ENCODE peak calls at places on chromosomes 3 and 15, in six cellular contexts. H, S, B, E, Q and N are unnamed samples.
A peak's percentile ranks its signal among the peaks of the same experiment; 100 is the strongest.

GRCh38 chr3:55824406-55824805 is 337.3 kb upstream of the WNT5A start:
- DNase-seq in E (no peak), H (no peak), S (no peak), Q (no peak), B (peak; percentile 8), N (no peak)

GRCh38 chr3:122689587-122689986 is 8.9 kb downstream of the PARP14 start:
- DNase-seq in Q (no peak), H (no peak), S (no peak), B (no peak), E (peak; percentile 62), N (no peak)

GRCh38 chr3:123499316-123499715 is 50.4 kb upstream of the ADCY5 start:
- DNase-seq in H (peak; percentile 21), B (no peak), S (no peak), Q (no peak), E (no peak), N (no peak)

GRCh38 chr3:193297421-193297820 is 56.4 kb downstream of the PLAAT1 start:
- DNase-seq in H (no peak), E (peak; percentile 70), Q (no peak), S (no peak), B (no peak), N (no peak)

GRCh38 chr3:129344540-129345220 is 66.0 kb downstream of the HMCES start:
- DNase-seq in Q (peak; percentile 57), E (no peak), H (no peak), S (no peak), B (no peak), N (no peak)

GRCh38 chr15:73002509-73002908 is 49.8 kb upstream of the NEO1 start:
- DNase-seq in B (peak; percentile 47), S (no peak), E (no peak), Q (no peak), H (peak; percentile 56), N (no peak)

GRCh38 chr3:5123937-5124336 is 1.8 kb downstream of the ARL8B start:
- DNase-seq in Q (no peak), B (no peak), S (no peak), H (no peak), E (no peak), N (no peak)

GRCh38 chr15:87871130-87871737 is 385.3 kb downstream of the NTRK3 start:
- DNase-seq in S (no peak), B (no peak), Q (no peak), H (no peak), E (no peak), N (no peak)

GRCh38 chr3:42264399-42265058 is 1.5 kb downstream of the CCK start:
- DNase-seq in E (peak; percentile 60), B (no peak), S (no peak), Q (peak; percentile 69), H (peak; percentile 37), N (peak; percentile 16)

GRCh38 chr15:37096878-37097568 is 3.3 kb downstream of the MEIS2 start:
- DNase-seq in B (no peak), Q (no peak), E (no peak), S (no peak), H (no peak), N (no peak)

GRCh38 chr15:31840849-31841476 is 189.4 kb upstream of the CHRNA7 start:
- DNase-seq in S (no peak), E (no peak), B (no peak), Q (no peak), H (no peak), N (peak; percentile 35)

GRCh38 chr15:70092462-70092850 is 5.3 kb downstream of the TLE3 start:
- DNase-seq in H (no peak), B (no peak), Q (no peak), E (no peak), S (no peak), N (no peak)

GRCh38 chr15:74422723-74423442 is 10.9 kb downstream of the SEMA7A start:
- DNase-seq in H (peak; percentile 22), S (no peak), E (peak; percentile 71), B (no peak), Q (no peak), N (no peak)

GRCh38 chr3:186635532-186635931 is 4.7 kb upstream of the FETUB start:
- DNase-seq in E (no peak), H (no peak), S (no peak), Q (no peak), B (peak; percentile 74), N (no peak)

GRCh38 chr3:23450806-23451205 is 247.7 kb downstream of the UBE2E2 start:
- DNase-seq in S (no peak), Q (no peak), H (no peak), B (no peak), E (no peak), N (no peak)

GRCh38 chr3:188158731-188159355 is 4.9 kb downstream of the LPP start:
- DNase-seq in S (no peak), H (no peak), E (no peak), B (no peak), Q (no peak), N (no peak)

DNA sequence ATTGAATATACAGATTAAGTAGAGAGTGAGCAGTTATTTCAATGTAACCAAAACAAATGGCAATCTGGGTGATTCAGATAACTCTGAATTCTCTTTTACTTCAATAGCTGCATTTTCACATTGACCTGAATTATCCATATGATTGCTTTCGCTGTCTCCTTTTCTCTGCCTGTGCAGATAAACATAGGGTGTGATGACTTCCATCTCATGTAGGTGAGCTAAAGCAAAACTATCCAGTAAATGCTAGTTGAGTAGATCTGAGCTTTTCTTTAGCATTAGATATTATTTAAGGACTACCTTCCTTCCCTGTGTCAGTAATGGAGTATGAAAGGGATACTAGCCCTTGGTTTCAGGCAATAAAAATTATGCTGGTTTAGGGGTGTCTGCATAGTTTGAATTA is 288.6 kb downstream of the OXSM start:
- DNase-seq in B (no peak), E (no peak), H (no peak), Q (no peak), S (no peak), N (no peak)
- TF ChIP-seq CTCF in B (no peak), E (no peak), H (no peak), Q (no peak), S (no peak), N (no peak)

DNA sequence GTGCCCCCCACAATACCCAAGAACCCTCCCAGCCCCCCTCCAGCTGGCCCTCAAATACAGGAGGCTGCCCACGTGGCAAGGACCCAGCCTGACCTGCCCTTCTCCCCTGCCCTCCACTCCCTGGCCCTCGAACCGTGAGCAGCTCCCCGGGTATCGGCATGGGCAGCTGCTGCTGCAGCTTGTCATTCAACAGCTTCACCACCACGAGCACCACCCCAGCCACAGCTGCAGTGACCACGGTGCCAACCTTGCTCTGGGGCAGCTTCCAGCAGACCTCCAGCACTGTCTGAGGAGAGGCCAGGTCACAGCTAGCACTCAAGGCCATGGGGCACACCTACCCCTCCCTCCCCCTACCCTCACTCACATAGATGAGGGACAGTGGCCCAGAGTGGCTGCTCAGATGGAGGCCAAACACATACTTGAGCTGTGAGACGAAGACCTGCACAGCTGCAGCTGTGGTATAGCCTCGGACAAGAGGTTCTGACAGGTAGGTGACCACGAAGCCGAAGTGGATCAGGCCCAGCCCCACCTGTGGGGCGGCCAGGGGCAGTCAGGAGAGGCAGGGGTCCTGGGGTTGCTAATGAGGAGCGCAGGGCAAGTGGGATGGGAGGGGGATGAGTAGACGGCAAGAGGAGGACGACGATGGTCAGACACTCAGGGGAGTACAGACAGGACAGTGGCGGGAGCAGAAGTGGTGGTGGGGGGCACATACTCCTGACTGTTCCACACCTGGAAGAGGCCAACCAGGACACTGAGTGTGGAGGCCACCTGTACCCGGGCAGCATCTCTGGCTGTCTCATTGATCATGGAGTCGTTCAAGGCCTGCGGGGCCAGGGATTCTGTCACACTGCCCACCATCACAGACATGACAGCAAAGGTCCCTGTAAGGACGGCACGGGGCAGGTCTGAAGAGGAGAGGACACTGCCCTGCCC is 3.5 kb downstream of the SLC26A6 start:
- DNase-seq in H (no peak), B (no peak), E (no peak), S (peak; percentile 24), Q (peak; percentile 43), N (no peak)
- H3K36me3 ChIP-seq in H (peaks cover 35% of the 10 kb centered on the region), B (peaks cover 66% of the 10 kb centered on the region), E (peaks cover 43% of the 10 kb centered on the region), S (peaks cover 65% of the 10 kb centered on the region), Q (no peaks in the 10 kb centered on the region), N (peaks cover 61% of the 10 kb centered on the region)

GRCh38 chr3:136069933-136070332 is 104.4 kb downstream of the PPP2R3A start:
- DNase-seq in E (no peak), S (no peak), Q (no peak), H (no peak), B (no peak), N (no peak)

GRCh38 chr3:136068708-136069107 is 103.2 kb downstream of the PPP2R3A start:
- DNase-seq in E (no peak), H (no peak), B (no peak), Q (no peak), S (no peak), N (no peak)

GRCh38 chr3:136070334-136070733 is 104.8 kb downstream of the PPP2R3A start:
- DNase-seq in S (no peak), B (no peak), E (peak; percentile 78), Q (no peak), H (peak; percentile 65), N (no peak)

GRCh38 chr3:136074546-136074945 is 109.0 kb downstream of the PPP2R3A start:
- DNase-seq in B (no peak), Q (no peak), E (no peak), S (no peak), H (no peak), N (no peak)

GRCh38 chr3:136070953-136071949 is 105.7 kb downstream of the PPP2R3A start:
- DNase-seq in B (no peak), Q (no peak), H (peak; percentile 18), S (no peak), E (peak; percentile 13), N (peak; percentile 22)
- TF ChIP-seq CTCF in B (no peak), Q (no peak), H (no peak), S (no peak), E (no peak), N (no peak)

GRCh38 chr3:184832044-184832443 is 20.1 kb downstream of the VPS8 start:
- DNase-seq in B (no peak), Q (no peak), S (no peak), E (no peak), H (no peak), N (no peak)

GRCh38 chr3:184827572-184827971 is 15.6 kb downstream of the VPS8 start:
- DNase-seq in B (no peak), H (no peak), Q (no peak), S (no peak), E (no peak), N (no peak)

GRCh38 chr3:184836090-184836785 is 24.3 kb downstream of the VPS8 start:
- DNase-seq in S (no peak), Q (no peak), E (no peak), B (no peak), H (no peak), N (no peak)

GRCh38 chr3:184832903-184833302 is 20.9 kb downstream of the VPS8 start:
- DNase-seq in E (no peak), B (no peak), Q (no peak), S (no peak), H (no peak), N (no peak)
- H3K36me3 ChIP-seq in E (peaks cover 6% of the 10 kb centered on the region), B (peaks cover 5% of the 10 kb centered on the region), Q (no peaks in the 10 kb centered on the region), S (peaks cover 93% of the 10 kb centered on the region), H (no peaks in the 10 kb centered on the region), N (peaks cover 76% of the 10 kb centered on the region)

GRCh38 chr15:59105839-59106238 is 893 bp downstream of the CCNB2 start:
- DNase-seq in E (peak; percentile 34), Q (no peak), S (no peak), B (no peak), H (no peak), N (no peak)
- TF ChIP-seq CTCF in E (peak; percentile 37), Q (no peak), S (no peak), B (no peak), H (peak; percentile 25), N (no peak)

GRCh38 chr3:12946661-12947316 is 105.4 kb upstream of the RPL32 start:
- DNase-seq in B (no peak), E (peak; percentile 75), S (no peak), Q (no peak), H (peak; percentile 11), N (no peak)
- H3K36me3 ChIP-seq in B (peaks cover 5% of the 10 kb centered on the region), E (peaks cover under 1% of the 10 kb centered on the region), S (peaks cover 18% of the 10 kb centered on the region), Q (no peaks in the 10 kb centered on the region), H (no peaks in the 10 kb centered on the region), N (peaks cover 3% of the 10 kb centered on the region)

GRCh38 chr3:76651784-76652183 is 388.1 kb upstream of the ROBO2 start:
- DNase-seq in E (no peak), Q (no peak), B (no peak), H (no peak), S (no peak), N (no peak)
- TF ChIP-seq CTCF in E (no peak), Q (no peak), B (no peak), H (no peak), S (no peak), N (no peak)